ENCODE peak calls at places on chromosomes 6 and 20, in eight cellular contexts. A is upper lobe of right lung, U is lower leg skin, Q is B cell, X is brain microvascular endothelial cell, Y is left ventricle myocardium inferior, H is PC-9, J is prostate gland. P is an unnamed sample.

GRCh38 chr20:34891166-34892062 is 15.0 kb downstream of the ACSS2 start:
- DNase-seq in A (no peak), U (no peak), Q (no peak), X (peak; percentile 40), Y (no peak), H (peak; percentile 90), J (no peak), P (no peak)

GRCh38 chr6:148441454-148441911 is 98.8 kb downstream of the SASH1 start:
- DNase-seq in A (no peak), U (no peak), Q (no peak), X (peak; percentile 15), Y (no peak), H (peak; percentile 99), J (no peak), P (no peak)

GRCh38 chr6:15677822-15678221 is 15.0 kb upstream of the DTNBP1 start:
- DNase-seq in A (no peak), U (no peak), Q (no peak), X (no peak), Y (no peak), H (no peak), J (no peak), P (no peak)

GRCh38 chr6:29834564-29835436 is 7.2 kb downstream of the HLA-G start:
- DNase-seq in A (no peak), U (peak; percentile 84), Q (peak; percentile 54), X (no peak), Y (no peak), H (no peak), J (no peak), P (peak; percentile 60)

GRCh38 chr6:3382399-3383279 is 74.2 kb downstream of the SLC22A23 start:
- DNase-seq in A (no peak), U (no peak), Q (no peak), X (peak; percentile 14), Y (no peak), H (peak; percentile 92), J (no peak), P (no peak)

GRCh38 chr20:38900606-38901005 is 25.6 kb upstream of the FAM83D start:
- DNase-seq in A (no peak), U (no peak), Q (no peak), X (no peak), Y (no peak), H (peak; percentile 4), J (no peak), P (no peak)

GRCh38 chr20:46011631-46012482 is 3.1 kb downstream of the MMP9 start:
- DNase-seq in A (peak; percentile 83), U (peak; percentile 90), Q (peak; percentile 40), X (no peak), Y (peak; percentile 60), H (no peak), J (no peak), P (no peak)

GRCh38 chr6:113147544-113147943 is 709.6 kb upstream of the MARCKS start:
- DNase-seq in A (no peak), U (no peak), Q (no peak), X (no peak), Y (no peak), H (no peak), J (no peak), P (no peak)

GRCh38 chr20:23536601-23537000 is 31.7 kb downstream of the CST9L start:
- DNase-seq in A (no peak), U (no peak), Q (no peak), X (no peak), Y (no peak), H (peak; percentile 3), J (no peak), P (no peak)

GRCh38 chr6:189676-190075 is 102.6 kb upstream of the DUSP22 start:
- DNase-seq in A (no peak), U (peak; percentile 56), Q (no peak), X (no peak), Y (no peak), H (no peak), J (no peak), P (no peak)

GRCh38 chr6:191487-192312 is 100.6 kb upstream of the DUSP22 start:
- DNase-seq in A (peak; percentile 48), U (peak; percentile 74), Q (no peak), X (no peak), Y (no peak), H (no peak), J (no peak), P (no peak)

GRCh38 chr6:192313-192664 is 100.0 kb upstream of the DUSP22 start:
- DNase-seq in A (peak; percentile 49), U (no peak), Q (no peak), X (no peak), Y (no peak), H (no peak), J (no peak), P (no peak)

GRCh38 chr6:188821-189655 is 103.2 kb upstream of the DUSP22 start:
- DNase-seq in A (peak; percentile 93), U (peak; percentile 94), Q (peak; percentile 79), X (peak; percentile 79), Y (peak; percentile 84), H (peak; percentile 69), J (peak; percentile 56), P (peak; percentile 69)

GRCh38 chr6:190596-191395 is 101.5 kb upstream of the DUSP22 start:
- DNase-seq in A (peak; percentile 26), U (peak; percentile 60), Q (no peak), X (no peak), Y (no peak), H (no peak), J (no peak), P (no peak)
- TF ChIP-seq CTCF in A (peak; percentile 5), U (no peak), Q (peak; percentile 12), X (peak; percentile 16), Y (no peak), H (no peak), J (no peak), P (no peak)

GRCh38 chr6:31202259-31203166 is 32.0 kb upstream of the POU5F1 start:
- DNase-seq in A (no peak), U (no peak), Q (no peak), X (no peak), Y (no peak), H (peak; percentile 62), J (no peak), P (no peak)

GRCh38 chr6:31203345-31203979 is 33.0 kb upstream of the POU5F1 start:
- DNase-seq in A (no peak), U (no peak), Q (peak; percentile 64), X (peak; percentile 64), Y (no peak), H (peak; percentile 98), J (peak; percentile 57), P (peak; percentile 62)

GRCh38 chr6:31194271-31194834 is 23.9 kb upstream of the POU5F1 start:
- DNase-seq in A (no peak), U (no peak), Q (no peak), X (no peak), Y (no peak), H (no peak), J (no peak), P (no peak)

GRCh38 chr6:31193206-31193605 is 22.7 kb upstream of the POU5F1 start:
- DNase-seq in A (peak; percentile 18), U (no peak), Q (no peak), X (no peak), Y (no peak), H (no peak), J (no peak), P (no peak)

GRCh38 chr6:31197559-31198305 is 27.2 kb upstream of the POU5F1 start:
- DNase-seq in A (peak; percentile 96), U (peak; percentile 98), Q (peak; percentile 92), X (peak; percentile 72), Y (peak; percentile 91), H (peak; percentile 82), J (peak; percentile 90), P (peak; percentile 89)
- TF ChIP-seq CTCF in A (no peak), U (no peak), Q (no peak), X (no peak), Y (no peak), H (no peak), J (no peak), P (no peak)

DNA sequence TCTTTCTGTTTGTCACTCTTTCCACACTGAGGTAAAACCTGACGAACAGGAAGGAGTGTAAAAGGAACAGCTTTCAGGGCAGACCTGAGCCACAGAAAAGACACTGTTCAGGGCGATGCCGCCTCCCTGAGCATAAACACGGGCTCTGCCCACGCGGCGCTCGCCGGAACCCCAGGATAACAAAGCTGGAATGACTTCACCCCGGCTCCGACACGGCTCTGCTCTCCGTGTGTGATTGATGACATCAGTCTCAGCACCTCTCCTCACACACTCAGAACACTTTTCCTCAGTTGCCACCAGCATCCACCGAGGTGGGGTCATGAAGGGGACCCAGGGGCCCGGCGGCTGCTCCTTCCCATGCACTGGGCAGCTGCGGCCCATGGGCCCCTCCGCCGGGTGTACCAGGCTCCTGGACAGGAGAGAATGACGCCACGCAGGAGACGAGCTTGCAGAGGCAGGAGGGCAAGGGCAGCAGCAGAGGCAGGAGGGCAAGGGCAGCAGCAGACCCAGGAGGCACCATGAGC is 43.6 kb downstream of the DLL1 start:
- DNase-seq in A (no peak), U (no peak), Q (no peak), X (no peak), Y (no peak), H (no peak), J (peak; percentile 65), P (no peak)
- TF ChIP-seq CTCF in A (no peak), U (no peak), Q (no peak), X (no peak), Y (peak; percentile 15), H (no peak), J (peak; percentile 48), P (no peak)

GRCh38 chr20:53943522-53944291 is 126.7 kb downstream of the BCAS1 start:
- DNase-seq in A (no peak), U (no peak), Q (peak; percentile 62), X (no peak), Y (no peak), H (no peak), J (no peak), P (no peak)
- TF ChIP-seq CTCF in A (peak; percentile 64), U (no peak), Q (peak; percentile 90), X (peak; percentile 69), Y (peak; percentile 72), H (peak; percentile 84), J (peak; percentile 38), P (peak; percentile 87)

DNA sequence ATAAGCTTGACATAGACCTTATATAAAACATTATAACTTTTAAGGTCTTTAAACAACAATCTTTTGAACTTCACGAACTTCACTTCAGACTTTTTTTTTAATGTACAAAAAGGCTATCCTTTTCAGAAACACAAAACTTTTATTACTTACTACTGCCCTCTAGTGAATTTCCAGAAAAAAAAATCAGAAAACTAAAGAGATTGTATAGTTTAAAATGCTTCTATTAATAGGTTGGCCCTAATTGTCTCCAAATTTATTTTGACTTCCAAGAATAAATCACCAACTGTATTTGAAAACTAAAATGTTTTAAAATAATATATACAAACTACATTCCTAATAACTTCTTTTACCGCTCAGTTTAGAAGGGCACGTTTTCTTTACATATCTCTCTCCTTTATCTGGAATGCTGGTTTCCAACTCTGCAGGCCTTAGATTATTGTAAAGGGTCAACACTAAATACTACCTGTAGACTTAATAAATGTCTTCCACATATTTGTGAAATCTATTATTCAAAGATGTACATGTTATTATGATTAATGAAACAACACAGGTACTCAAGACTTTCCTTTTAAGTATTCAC is 66.8 kb downstream of the LMBRD1 start:
- DNase-seq in A (no peak), U (no peak), Q (no peak), X (no peak), Y (no peak), H (no peak), J (no peak), P (no peak)
- TF ChIP-seq CTCF in A (peak; percentile 38), U (no peak), Q (peak; percentile 72), X (no peak), Y (peak; percentile 51), H (peak; percentile 61), J (peak; percentile 26), P (peak; percentile 57)

P was measured in natural killer cell.